ENCODE peak calls at places on chromosomes 1 and 21, in seven cellular contexts. H is left ventricle myocardium inferior, V is right lobe of liver, Z is PC-9, B is heart left ventricle, K is thyroid gland, D is IMR-90. W is an unnamed sample. For H3K4me1, the result is how much of the 10 kb centered on the place peaks cover.

GRCh38 chr1:151830055-151830454 is 1.5 kb downstream of the RORC start:
- DNase-seq in V (no peak), B (no peak), Z (no peak), D (no peak), H (no peak), K (no peak), W (no peak)

GRCh38 chr21:37914211-37914900 is 1.9 kb downstream of the KCNJ6 start:
- DNase-seq in Z (no peak), V (no peak), D (peak), B (peak), K (peak), H (no peak), W (no peak)

GRCh38 chr1:26468911-26469310 is 3.3 kb upstream of the HMGN2 start:
- DNase-seq in V (peak), B (no peak), H (no peak), D (no peak), Z (peak), K (no peak), W (no peak)

GRCh38 chr1:168621356-168621755 is 45.0 kb downstream of the XCL1 start:
- DNase-seq in B (peak), H (no peak), D (no peak), V (no peak), K (peak), Z (peak), W (peak)

GRCh38 chr1:204507317-204508105 is 8.7 kb upstream of the MDM4 start:
- DNase-seq in V (no peak), K (peak), B (no peak), Z (peak), D (peak), H (no peak), W (peak)

GRCh38 chr1:25579241-25579946 is 36.0 kb downstream of the LDLRAP1 start:
- DNase-seq in D (no peak), K (no peak), V (no peak), H (no peak), B (no peak), Z (no peak), W (no peak)

GRCh38 chr1:172969611-172970010 is 81.1 kb downstream of the TNFSF18 start:
- DNase-seq in V (no peak), H (no peak), D (peak), K (no peak), Z (no peak), B (no peak), W (peak)

GRCh38 chr1:27117733-27118439 is 37.0 kb downstream of the SLC9A1 start:
- DNase-seq in Z (peak), H (no peak), B (no peak), D (peak), V (no peak), K (peak), W (no peak)

GRCh38 chr1:35447278-35447677 is 109.9 kb downstream of the KIAA0319L start:
- DNase-seq in D (no peak), K (no peak), H (no peak), V (no peak), B (no peak), Z (no peak), W (no peak)

GRCh38 chr1:150558761-150559626 is 9.8 kb downstream of the ADAMTSL4 start:
- DNase-seq in B (peak), Z (no peak), H (peak), V (peak), D (no peak), K (no peak), W (no peak)

GRCh38 chr1:33719771-33720670 is 143.9 kb upstream of the HMGB4 start:
- DNase-seq in K (no peak), D (peak), Z (no peak), H (no peak), V (no peak), B (no peak), W (no peak)

GRCh38 chr1:68459796-68460195 is 10.0 kb upstream of the RPE65 start:
- DNase-seq in B (no peak), K (no peak), H (no peak), D (peak), V (no peak), Z (no peak), W (no peak)

GRCh38 chr1:202621446-202621845 is 88.8 kb downstream of the SYT2 start:
- DNase-seq in H (no peak), B (no peak), Z (no peak), V (no peak), K (no peak), D (no peak), W (no peak)

GRCh38 chr1:9048551-9048950 is 20.9 kb downstream of the SLC2A5 start:
- DNase-seq in B (no peak), V (no peak), Z (no peak), K (no peak), D (no peak), H (no peak), W (no peak)

GRCh38 chr1:3551711-3552110 is 59.6 kb downstream of the MEGF6 start:
- DNase-seq in D (no peak), K (no peak), B (no peak), Z (no peak), V (no peak), H (no peak), W (no peak)

GRCh38 chr1:84851839-84852238 is 41.2 kb downstream of the LPAR3 start:
- DNase-seq in Z (peak), V (no peak), B (no peak), H (no peak), K (no peak), D (peak), W (no peak)

DNA sequence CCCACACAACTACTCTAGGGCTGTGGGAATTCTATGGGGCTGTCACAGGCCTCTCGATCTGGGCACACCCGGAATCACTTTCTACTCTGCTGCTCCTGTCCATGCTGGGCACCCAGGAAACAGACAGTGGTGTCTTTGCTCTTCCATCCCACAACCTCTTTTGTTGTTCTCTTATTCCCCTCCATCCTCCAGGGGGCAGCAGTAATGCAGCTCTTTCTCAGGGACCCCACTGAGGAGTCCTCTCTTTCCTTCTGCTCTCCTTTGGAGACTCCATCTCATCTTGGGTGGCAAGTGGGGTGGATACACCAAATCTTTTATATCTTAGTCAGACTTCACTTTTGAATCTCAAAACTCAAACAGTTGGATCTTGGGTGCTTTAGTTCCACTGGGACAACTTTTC is 206.3 kb downstream of the HS2ST1 start:
- DNase-seq in V (no peak), Z (no peak), K (no peak), H (no peak), B (no peak), D (no peak), W (peak)
- H3K4me1 ChIP-seq in V (under half), Z (under half), K (under half), H (under half), B (under half), D (under half), W (under half)

GRCh38 chr1:161079436-161080110 is 9.8 kb downstream of the NECTIN4 start:
- DNase-seq in Z (no peak), B (no peak), H (no peak), K (no peak), D (no peak), V (no peak), W (no peak)
- TF ChIP-seq CTCF in Z (no peak), B (no peak), H (no peak), K (no peak), D (no peak), V (no peak), W (no peak)

GRCh38 chr1:23797478-23798448 is 2.8 kb downstream of the GALE start:
- DNase-seq in D (no peak), H (no peak), Z (no peak), K (no peak), B (no peak), V (no peak), W (no peak)
- H3K4me3 ChIP-seq in D (no peak), H (no peak), Z (no peak), K (no peak), B (no peak), V (no peak), W (no peak)

DNA sequence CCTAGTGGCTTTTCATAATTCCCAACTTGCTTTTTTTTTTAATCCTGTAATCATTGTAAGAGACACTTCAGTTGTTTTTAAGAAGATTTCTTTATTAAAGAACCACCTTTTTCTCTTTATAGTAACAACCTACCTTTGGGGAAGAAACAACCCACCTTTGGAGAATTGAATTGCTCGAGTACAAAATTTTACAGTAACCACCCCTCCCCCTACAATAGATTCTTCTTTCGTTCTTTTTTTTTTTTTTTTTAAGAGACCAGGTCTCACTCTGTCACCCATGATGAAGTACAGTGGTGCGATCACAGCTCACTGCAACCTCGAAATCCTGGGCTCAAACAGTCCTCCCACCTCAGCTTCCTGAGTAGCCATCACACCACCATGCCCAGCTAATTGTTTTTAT is 2.1 kb upstream of the LRRC40 start:
- DNase-seq in D (no peak), K (no peak), Z (no peak), B (no peak), V (no peak), H (no peak), W (no peak)
- H3K4me1 ChIP-seq in D (under half), K (under half), Z (under half), B (under half), V (under half), H (half or more), W (under half)

GRCh38 chr1:214824758-214825157 is 221.8 kb downstream of the CENPF start:
- DNase-seq in K (no peak), V (no peak), Z (no peak), D (no peak), B (no peak), H (no peak), W (no peak)

GRCh38 chr1:214827883-214828282 is 224.9 kb downstream of the CENPF start:
- DNase-seq in B (no peak), H (no peak), V (no peak), K (no peak), Z (no peak), D (no peak), W (no peak)

GRCh38 chr1:214823311-214824117 is 220.5 kb downstream of the CENPF start:
- DNase-seq in B (no peak), V (no peak), D (no peak), Z (no peak), K (peak), H (no peak), W (no peak)
- TF ChIP-seq CTCF in B (no peak), V (no peak), D (no peak), Z (no peak), K (no peak), H (no peak), W (no peak)

GRCh38 chr1:39614488-39614887 is 25.0 kb downstream of the HEYL start:
- DNase-seq in V (no peak), D (no peak), H (no peak), B (no peak), K (no peak), Z (no peak), W (no peak)
- H3K4me3 ChIP-seq in V (no peak), D (no peak), H (no peak), B (no peak), K (no peak), Z (no peak), W (no peak)

DNA sequence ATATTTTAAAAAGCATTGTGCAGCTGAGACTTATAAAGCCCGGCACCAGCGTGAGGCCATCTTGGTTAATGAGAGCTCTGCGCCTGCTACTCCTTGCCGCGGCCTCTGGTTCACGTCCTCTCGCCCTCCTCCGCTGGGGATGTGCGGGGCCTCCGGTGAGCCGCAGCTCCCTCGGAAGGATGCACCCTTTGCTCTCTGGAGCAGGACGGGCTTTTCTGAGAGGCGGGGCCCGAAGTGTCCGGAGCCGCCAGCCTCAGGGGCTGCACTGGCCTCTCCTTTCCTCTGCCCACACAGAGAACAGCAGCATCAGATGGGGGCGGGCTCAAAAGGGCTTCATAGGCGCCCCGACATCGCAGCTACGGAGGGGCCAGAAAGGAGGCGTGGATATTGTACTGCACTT is 284.6 kb downstream of the CAMTA1 start:
- DNase-seq in H (no peak), V (no peak), K (no peak), Z (no peak), B (no peak), D (no peak), W (no peak)
- H3K4me1 ChIP-seq in H (under half), V (under half), K (under half), Z (under half), B (under half), D (under half), W (under half)

GRCh38 chr1:48870596-48870995 is 93.9 kb upstream of the BEND5 start:
- DNase-seq in V (no peak), K (peak), Z (no peak), H (no peak), D (no peak), B (no peak), W (peak)

GRCh38 chr1:48864913-48865312 is 88.2 kb upstream of the BEND5 start:
- DNase-seq in H (no peak), V (no peak), Z (no peak), K (no peak), B (no peak), D (no peak), W (no peak)

GRCh38 chr1:48873944-48874343 is 97.3 kb upstream of the BEND5 start:
- DNase-seq in D (no peak), B (no peak), Z (no peak), V (no peak), K (no peak), H (no peak), W (no peak)

DNA sequence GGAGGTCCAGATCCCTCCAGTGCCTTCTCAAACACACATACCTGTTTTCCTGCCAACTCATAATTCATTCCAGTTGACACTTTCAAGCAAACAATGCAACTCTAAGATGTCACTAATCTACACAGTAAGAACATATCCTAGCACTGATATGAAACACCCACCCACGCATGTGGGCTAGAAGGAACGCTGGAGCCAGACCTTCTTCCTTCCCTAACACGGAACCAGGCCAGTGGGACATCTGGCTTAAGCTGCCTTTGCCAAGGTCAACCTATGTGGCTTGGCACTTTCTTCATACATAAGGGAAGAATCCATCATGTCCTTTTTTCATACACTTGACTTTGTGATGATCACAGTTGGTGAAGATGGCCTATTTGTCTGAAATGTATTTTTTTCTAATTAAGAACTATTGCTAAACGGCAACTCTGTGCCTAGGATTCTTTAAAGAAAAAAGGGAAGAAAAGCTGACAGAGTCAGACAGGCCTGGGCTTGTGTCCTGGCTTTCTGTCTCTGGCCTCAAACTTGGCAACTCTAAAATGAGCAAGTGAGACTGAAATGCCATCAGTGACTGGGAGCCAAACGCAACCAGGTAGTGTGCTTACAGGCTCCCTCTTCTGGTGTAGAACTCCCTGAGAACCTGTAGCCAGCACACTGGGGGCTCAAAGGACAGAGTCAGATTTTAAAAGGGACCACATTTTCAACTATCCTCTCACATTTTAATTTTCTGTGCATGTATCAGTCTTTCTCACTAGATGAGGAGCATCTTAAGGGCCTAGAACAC is 92.6 kb upstream of the BEND5 start:
- DNase-seq in B (peak), K (no peak), Z (no peak), H (peak), D (no peak), V (no peak), W (no peak)
- TF ChIP-seq CTCF in B (no peak), K (no peak), Z (no peak), H (no peak), D (no peak), V (no peak), W (no peak)

W was measured in Caco-2.